ENCODE peak calls at places on chromosomes 1 and 21, in eight cellular contexts. L, Z, T, X, R, J, N and U are unnamed samples.

GRCh38 chr1:22320703-22321344 is 130.8 kb upstream of the ZBTB40 start:
- DNase-seq in L (no peak), J (no peak), X (no peak), T (no peak), N (peak; percentile 37), Z (no peak), R (no peak), U (no peak)

GRCh38 chr1:17017435-17017834 is 5.7 kb upstream of the ATP13A2 start:
- DNase-seq in N (peak; percentile 6), Z (no peak), T (no peak), X (no peak), L (no peak), J (no peak), R (no peak), U (no peak)

GRCh38 chr1:3069491-3070303 is 694 bp downstream of the PRDM16 start:
- DNase-seq in N (peak; percentile 67), R (peak; percentile 71), Z (no peak), X (peak; percentile 29), J (no peak), L (peak; percentile 88), T (peak; percentile 50), U (peak; percentile 89)

GRCh38 chr1:50967416-50968020 is 2.5 kb upstream of the CDKN2C start:
- DNase-seq in J (no peak), N (no peak), L (no peak), X (no peak), R (no peak), Z (no peak), T (no peak), U (no peak)

GRCh38 chr1:167175901-167176300 is 44.8 kb upstream of the POU2F1 start:
- DNase-seq in T (no peak), R (no peak), Z (no peak), N (no peak), L (no peak), J (no peak), X (no peak), U (no peak)

GRCh38 chr1:50450861-50451653 is 27.8 kb upstream of the DMRTA2 start:
- DNase-seq in J (no peak), R (no peak), L (no peak), Z (no peak), X (no peak), N (no peak), T (no peak), U (no peak)

GRCh38 chr21:45357436-45358260 is 47.3 kb upstream of the COL18A1 start:
- DNase-seq in Z (no peak), X (no peak), L (peak; percentile 58), J (no peak), R (no peak), T (no peak), N (no peak), U (peak; percentile 75)

GRCh38 chr21:46289655-46290178 is 3.6 kb downstream of the YBEY start:
- DNase-seq in X (no peak), J (no peak), T (no peak), R (no peak), N (no peak), Z (no peak), L (no peak), U (no peak)

GRCh38 chr1:77757616-77758015 is 2.0 kb downstream of the USP33 start:
- DNase-seq in T (no peak), Z (no peak), J (no peak), N (no peak), R (no peak), X (no peak), L (no peak), U (no peak)

GRCh38 chr1:40841602-40842001 is 20.6 kb downstream of the CITED4 start:
- DNase-seq in Z (no peak), T (no peak), L (no peak), R (no peak), X (no peak), N (peak; percentile 1), J (no peak), U (no peak)

GRCh38 chr1:65264197-65264929 is 45.0 kb upstream of the DNAJC6 start:
- DNase-seq in R (peak; percentile 96), T (peak; percentile 48), Z (no peak), X (peak; percentile 36), J (peak; percentile 58), N (no peak), L (peak; percentile 74), U (peak; percentile 84)

GRCh38 chr1:92990828-92991227 is 29.6 kb upstream of the DIPK1A start:
- DNase-seq in X (no peak), T (no peak), L (no peak), N (no peak), J (no peak), R (no peak), Z (no peak), U (no peak)

GRCh38 chr1:56146449-56146848 is 432.9 kb downstream of the PLPP3 start:
- DNase-seq in N (no peak), R (no peak), Z (no peak), J (no peak), X (no peak), L (no peak), T (no peak), U (no peak)

GRCh38 chr1:23661887-23662286 is 29.7 kb upstream of the RPL11 start:
- DNase-seq in Z (no peak), T (no peak), L (no peak), R (no peak), X (no peak), J (no peak), N (no peak), U (no peak)

GRCh38 chr1:230713915-230714764 is at the start of gene AGT:
- DNase-seq in N (no peak), Z (no peak), X (peak; percentile 74), J (peak; percentile 17), T (peak; percentile 46), R (peak; percentile 95), L (peak; percentile 6), U (peak; percentile 53)

GRCh38 chr1:240732390-240732789 is 120.4 kb upstream of the GREM2 start:
- DNase-seq in J (peak; percentile 50), X (no peak), Z (no peak), N (no peak), L (peak; percentile 78), R (peak; percentile 82), T (peak; percentile 19), U (peak; percentile 81)

GRCh38 chr1:49686107-49686506 is 337.6 kb downstream of the AGBL4 start:
- DNase-seq in X (no peak), J (no peak), Z (no peak), R (no peak), L (no peak), N (peak; percentile 57), T (no peak), U (no peak)

GRCh38 chr21:24829397-24829796 is 777.9 kb downstream of the MRPL39 start:
- DNase-seq in J (no peak), T (no peak), X (no peak), N (no peak), Z (no peak), R (no peak), L (no peak), U (no peak)

GRCh38 chr1:89723863-89724262 is 90.9 kb downstream of the LRRC8C start:
- DNase-seq in N (no peak), J (no peak), L (no peak), X (no peak), T (no peak), R (no peak), Z (no peak), U (no peak)

GRCh38 chr21:45455321-45456013 is 50.5 kb downstream of the COL18A1 start:
- DNase-seq in J (no peak), L (no peak), T (no peak), X (peak; percentile 11), R (peak; percentile 30), N (peak; percentile 72), Z (no peak), U (no peak)

GRCh38 chr21:43717967-43718871 is 710 bp upstream of the PDXK start:
- DNase-seq in X (no peak), Z (no peak), J (no peak), T (peak; percentile 38), L (no peak), R (no peak), N (peak; percentile 91), U (no peak)

GRCh38 chr1:71593523-71593922 is 512.7 kb upstream of the ZRANB2 start:
- DNase-seq in N (no peak), Z (no peak), R (no peak), J (no peak), X (no peak), T (no peak), L (peak; percentile 31), U (no peak)

GRCh38 chr1:204651843-204652421 is 33.6 kb downstream of the LRRN2 start:
- DNase-seq in R (no peak), J (no peak), N (no peak), X (no peak), T (no peak), L (peak; percentile 77), Z (no peak), U (peak; percentile 80)